ENCODE peak calls at places on chromosomes 4 and X, in eight cellular contexts. Z is A549, C is AG09309, G is Panc1, A is transverse colon, M is Peyer's patch, N is HL-60, L is MM.1S. P is an unnamed sample.

GRCh38 chr4:38424171-38424871 is 239.7 kb upstream of the KLF3 start:
- DNase-seq in Z (no peak), C (no peak), G (no peak), A (peak), M (peak), N (no peak), L (no peak), P (peak)

GRCh38 chr4:121376541-121376940 is 4.3 kb downstream of the QRFPR start:
- DNase-seq in Z (no peak), C (no peak), G (no peak), A (no peak), M (no peak), N (no peak), L (no peak), P (no peak)

GRCh38 chr4:154164931-154165839 is 326.4 kb downstream of the DCHS2 start:
- DNase-seq in Z (no peak), C (peak), G (peak), A (no peak), M (no peak), N (no peak), L (no peak), P (no peak)

GRCh38 chr4:136818811-136819210 is 713.5 kb downstream of the PCDH18 start:
- DNase-seq in Z (no peak), C (no peak), G (no peak), A (no peak), M (no peak), N (no peak), L (no peak), P (no peak)

GRCh38 chrX:118353081-118353850 is 7.4 kb downstream of the WDR44 start:
- DNase-seq in Z (no peak), C (no peak), G (no peak), A (no peak), M (no peak), N (no peak), L (no peak), P (no peak)

GRCh38 chr4:76585897-76586360 is 150.9 kb downstream of the SHROOM3 start:
- DNase-seq in Z (peak), C (no peak), G (no peak), A (peak), M (peak), N (no peak), L (peak), P (peak)

GRCh38 chrX:39740078-39740477 is 357.7 kb downstream of the BCOR start:
- DNase-seq in Z (no peak), C (no peak), G (no peak), A (no peak), M (no peak), N (no peak), L (no peak), P (no peak)

GRCh38 chr4:30696195-30696594 is 24.0 kb upstream of the PCDH7 start:
- DNase-seq in Z (no peak), C (no peak), G (no peak), A (no peak), M (no peak), N (no peak), L (no peak), P (no peak)

GRCh38 chr4:84597450-84597849 is 14.5 kb downstream of the CDS1 start:
- DNase-seq in Z (no peak), C (no peak), G (no peak), A (no peak), M (no peak), N (no peak), L (no peak), P (no peak)

GRCh38 chrX:49193542-49193964 is 6.4 kb downstream of the SYP start:
- DNase-seq in Z (no peak), C (no peak), G (no peak), A (no peak), M (no peak), N (no peak), L (no peak), P (no peak)

GRCh38 chr4:139815646-139816601 is 150.3 kb downstream of the MGST2 start:
- DNase-seq in Z (no peak), C (peak), G (no peak), A (peak), M (no peak), N (no peak), L (no peak), P (no peak)

GRCh38 chrX:13090261-13091110 is 46.1 kb upstream of the FAM9C start:
- DNase-seq in Z (no peak), C (no peak), G (no peak), A (no peak), M (no peak), N (peak), L (no peak), P (no peak)

GRCh38 chr4:7742807-7743158 is 196.9 kb downstream of the AFAP1 start:
- DNase-seq in Z (no peak), C (no peak), G (no peak), A (no peak), M (no peak), N (no peak), L (no peak), P (no peak)

GRCh38 chr4:90456891-90457290 is 329.7 kb downstream of the CCSER1 start:
- DNase-seq in Z (no peak), C (no peak), G (no peak), A (no peak), M (no peak), N (no peak), L (no peak), P (no peak)

GRCh38 chr4:41296995-41297394 is 40.3 kb downstream of the UCHL1 start:
- DNase-seq in Z (no peak), C (no peak), G (no peak), A (no peak), M (no peak), N (no peak), L (no peak), P (no peak)

DNA sequence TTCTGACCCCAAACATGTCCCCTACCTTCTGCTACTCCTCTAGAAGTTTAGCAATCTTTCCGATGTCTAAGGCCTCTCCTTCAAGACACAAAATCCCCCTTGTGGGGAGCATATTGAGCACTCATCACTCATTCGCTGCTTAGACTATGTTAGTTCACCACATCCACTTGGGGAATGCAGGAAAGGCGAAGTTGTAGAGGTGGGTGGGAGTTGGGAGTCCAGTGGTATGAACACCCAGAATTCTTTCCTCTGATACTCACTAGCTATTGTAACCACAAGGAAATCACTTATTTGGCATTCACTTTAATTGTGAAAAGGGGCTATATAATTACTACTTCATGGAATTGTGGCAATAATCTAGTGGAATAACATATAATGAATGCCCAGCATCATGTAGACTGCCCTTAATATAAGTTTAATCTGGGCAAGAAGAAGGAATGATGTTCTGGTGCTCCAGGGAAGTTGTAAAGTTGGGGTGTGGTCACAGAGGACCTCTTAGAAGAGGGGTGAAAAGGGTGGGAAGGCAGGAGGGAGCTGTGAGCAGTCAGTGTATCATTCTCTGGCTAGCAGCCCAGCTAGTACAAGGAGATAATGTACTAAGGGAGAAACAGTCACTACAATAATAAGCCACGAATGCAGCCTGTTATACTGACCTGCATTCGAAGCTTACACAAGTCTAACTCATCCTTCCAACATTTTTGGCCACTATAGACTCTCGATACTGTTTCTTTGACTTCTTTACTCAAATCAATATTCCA is 468.2 kb upstream of the DIPK2B start:
- DNase-seq in Z (no peak), C (peak), G (peak), A (no peak), M (no peak), N (no peak), L (no peak), P (no peak)
- H3K4me3 ChIP-seq in Z (no peak), C (no peak), G (no peak), A (no peak), M (no peak), N (no peak), L (no peak), P (no peak)

DNA sequence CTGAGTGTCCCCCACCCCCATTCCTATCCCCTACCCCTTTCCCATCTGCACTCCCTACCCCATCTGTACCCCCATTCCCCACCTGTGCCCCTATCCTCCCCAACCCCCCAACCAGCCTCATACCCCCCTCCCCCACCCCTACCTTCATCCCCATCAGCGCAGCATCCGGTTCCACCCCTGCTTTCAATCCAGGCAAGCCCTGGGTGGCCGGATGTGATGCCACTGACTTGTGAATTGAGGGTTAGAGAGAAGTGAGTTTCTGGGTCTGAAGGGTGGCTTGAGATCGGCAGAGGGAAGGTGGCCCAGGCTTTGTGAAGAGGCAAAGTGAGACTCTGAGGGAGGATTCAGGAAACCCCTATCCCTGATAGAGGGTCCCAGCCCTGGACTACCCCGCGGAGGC is 7.8 kb downstream of the MAGEA4 start:
- DNase-seq in Z (no peak), C (no peak), G (no peak), A (no peak), M (no peak), N (no peak), L (no peak), P (no peak)
- H3K4me3 ChIP-seq in Z (no peak), C (no peak), G (no peak), A (no peak), M (no peak), N (no peak), L (no peak), P (no peak)

DNA sequence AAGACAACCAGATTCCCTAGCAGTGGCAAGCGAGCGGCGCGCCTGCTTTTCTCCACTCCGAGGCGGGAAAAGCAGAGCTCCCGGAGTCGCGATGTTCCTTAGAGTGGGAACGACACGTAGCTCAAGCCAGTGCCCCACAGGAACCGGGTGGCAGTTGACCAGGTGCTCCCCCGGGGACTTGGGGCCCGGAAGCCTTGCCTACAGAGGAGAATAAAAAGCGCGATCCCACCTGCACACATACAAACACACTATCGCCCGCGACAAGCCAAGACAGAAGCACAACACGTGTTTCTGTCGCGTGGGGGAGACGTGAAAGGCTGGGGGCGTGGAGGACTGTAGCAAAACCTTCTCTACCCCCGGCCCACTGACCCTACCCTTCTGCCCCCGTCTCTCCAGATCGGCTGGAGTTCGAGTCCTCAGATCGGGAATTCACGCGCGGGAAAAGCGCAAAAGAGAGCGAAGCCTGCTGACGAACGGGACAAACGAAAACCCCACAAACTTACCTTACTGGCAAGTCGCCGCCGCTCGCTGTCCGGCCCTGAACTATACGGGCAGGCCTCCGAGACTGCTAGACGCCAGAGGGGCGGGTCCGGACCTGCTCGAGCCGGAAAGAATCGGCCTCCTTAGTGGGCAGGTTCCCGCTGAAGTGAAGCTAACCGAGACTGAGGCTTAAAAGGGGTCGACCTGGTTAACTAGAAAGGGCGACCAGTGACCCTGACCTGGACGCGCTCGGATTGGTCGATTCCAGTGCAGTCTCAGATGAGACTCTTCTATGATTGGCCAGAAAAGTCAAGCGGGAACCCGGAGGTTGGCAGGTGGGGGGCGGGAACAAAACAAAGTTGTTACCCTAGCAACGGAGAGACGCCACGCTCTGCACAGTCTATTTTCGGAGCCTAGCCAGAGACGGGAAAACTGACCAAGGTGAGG is at the start of the genes DNAAF6 and NUP62CL:
- DNase-seq in Z (peak), C (no peak), G (peak), A (peak), M (peak), N (peak), L (peak), P (peak)
- H3K4me3 ChIP-seq in Z (peak), C (peak), G (peak), A (peak), M (peak), N (peak), L (peak), P (peak)

GRCh38 chr4:3382251-3382650 is 59.5 kb upstream of the HGFAC start:
- DNase-seq in Z (no peak), C (no peak), G (no peak), A (no peak), M (no peak), N (no peak), L (no peak), P (no peak)

GRCh38 chr4:3385719-3386440 is 55.9 kb upstream of the HGFAC start:
- DNase-seq in Z (no peak), C (no peak), G (no peak), A (no peak), M (no peak), N (no peak), L (no peak), P (no peak)

GRCh38 chr4:3386486-3386885 is 55.3 kb upstream of the HGFAC start:
- DNase-seq in Z (no peak), C (no peak), G (no peak), A (no peak), M (no peak), N (no peak), L (no peak), P (no peak)

GRCh38 chr4:3384771-3385701 is 56.7 kb upstream of the HGFAC start:
- DNase-seq in Z (no peak), C (no peak), G (no peak), A (peak), M (peak), N (peak), L (no peak), P (no peak)

GRCh38 chr4:3384391-3384770 is 57.4 kb upstream of the HGFAC start:
- DNase-seq in Z (no peak), C (no peak), G (no peak), A (no peak), M (no peak), N (no peak), L (no peak), P (no peak)
- H3K4me3 ChIP-seq in Z (no peak), C (no peak), G (no peak), A (no peak), M (peak), N (no peak), L (no peak), P (no peak)

DNA sequence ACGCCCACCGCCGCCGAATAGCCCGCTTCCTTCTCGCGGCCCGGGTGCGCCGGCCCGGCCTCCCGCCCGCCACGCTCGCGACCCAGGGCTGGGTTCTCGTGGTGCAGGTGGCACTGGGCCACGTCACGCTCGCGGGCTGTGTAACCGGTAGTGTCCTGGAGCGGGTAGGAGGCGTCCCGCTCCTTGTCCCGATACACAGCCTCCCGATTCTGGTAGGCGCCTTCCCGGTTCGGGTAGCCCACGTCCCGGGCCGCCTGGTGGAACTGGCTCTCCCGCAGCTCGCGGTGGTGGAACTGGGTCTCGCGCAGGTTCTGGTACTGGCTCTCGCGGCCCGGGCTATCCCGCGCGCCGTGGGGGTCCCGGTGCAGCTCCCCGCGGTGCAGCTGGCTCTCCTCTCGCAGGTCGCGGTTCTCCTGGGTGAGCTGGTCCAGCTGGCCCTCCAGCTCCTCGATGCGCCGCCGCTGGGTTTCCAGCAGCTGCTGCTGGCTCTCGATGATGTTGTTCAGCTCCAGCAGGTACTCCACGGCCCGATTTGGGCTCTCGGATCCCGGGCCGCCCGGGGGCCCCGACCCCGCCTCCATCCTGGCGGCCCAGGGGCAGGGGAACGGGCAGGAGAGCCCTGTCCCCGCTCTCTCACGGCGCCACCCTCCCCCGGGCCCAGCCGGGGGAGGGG is 39.3 kb upstream of the IQSEC2 start:
- DNase-seq in Z (no peak), C (no peak), G (no peak), A (peak), M (no peak), N (no peak), L (no peak), P (no peak)
- H3K4me3 ChIP-seq in Z (peak), C (peak), G (peak), A (peak), M (peak), N (peak), L (peak), P (peak)

GRCh38 chr4:151946718-151947117 is 185.9 kb upstream of the GATB start:
- DNase-seq in Z (no peak), C (no peak), G (no peak), A (no peak), M (no peak), N (no peak), L (no peak), P (no peak)
- H3K4me3 ChIP-seq in Z (no peak), C (no peak), G (no peak), A (no peak), M (no peak), N (no peak), L (no peak), P (no peak)

DNA sequence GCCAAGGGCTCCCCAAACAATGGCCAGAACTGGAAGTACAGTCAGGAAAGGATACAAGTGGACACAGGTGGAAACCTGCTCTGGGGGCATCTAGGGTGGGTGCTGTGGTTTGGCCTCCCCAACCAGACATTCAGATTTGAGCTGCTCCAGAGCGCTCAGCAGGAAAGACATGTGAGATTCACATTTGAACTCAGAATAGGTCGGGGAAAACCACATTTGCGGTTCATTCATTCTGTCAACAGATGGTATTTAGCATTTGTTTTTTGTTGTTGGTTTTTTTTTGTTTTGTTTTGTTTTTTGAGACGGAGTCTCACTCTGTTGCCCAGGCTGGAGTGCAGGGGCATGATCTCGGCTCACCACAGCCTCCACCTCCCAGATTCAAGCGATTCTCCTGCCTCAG is 44.0 kb downstream of the STEEP1 start:
- DNase-seq in Z (no peak), C (no peak), G (no peak), A (no peak), M (no peak), N (no peak), L (peak), P (no peak)
- H3K4me3 ChIP-seq in Z (no peak), C (no peak), G (no peak), A (no peak), M (no peak), N (no peak), L (no peak), P (no peak)

DNA sequence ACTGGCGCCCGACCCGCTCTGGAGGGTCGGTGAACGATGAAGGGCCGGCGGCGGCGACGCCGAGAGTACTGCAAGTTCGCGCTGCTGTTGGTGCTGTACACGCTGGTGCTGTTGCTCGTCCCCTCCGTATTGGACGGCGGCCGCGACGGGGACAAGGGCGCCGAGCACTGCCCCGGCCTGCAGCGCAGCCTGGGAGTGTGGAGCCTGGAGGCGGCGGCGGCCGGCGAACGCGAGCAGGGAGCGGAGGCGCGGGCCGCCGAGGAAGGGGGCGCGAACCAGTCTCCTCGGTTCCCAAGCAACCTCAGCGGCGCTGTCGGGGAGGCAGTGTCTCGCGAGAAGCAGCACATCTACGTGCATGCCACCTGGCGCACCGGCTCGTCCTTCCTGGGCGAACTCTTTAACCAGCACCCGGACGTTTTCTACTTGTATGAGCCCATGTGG is 351 bp downstream of the CHST7 start:
- DNase-seq in Z (peak), C (no peak), G (no peak), A (peak), M (peak), N (peak), L (peak), P (no peak)
- H3K4me3 ChIP-seq in Z (peak), C (peak), G (peak), A (peak), M (peak), N (peak), L (peak), P (peak)

DNA sequence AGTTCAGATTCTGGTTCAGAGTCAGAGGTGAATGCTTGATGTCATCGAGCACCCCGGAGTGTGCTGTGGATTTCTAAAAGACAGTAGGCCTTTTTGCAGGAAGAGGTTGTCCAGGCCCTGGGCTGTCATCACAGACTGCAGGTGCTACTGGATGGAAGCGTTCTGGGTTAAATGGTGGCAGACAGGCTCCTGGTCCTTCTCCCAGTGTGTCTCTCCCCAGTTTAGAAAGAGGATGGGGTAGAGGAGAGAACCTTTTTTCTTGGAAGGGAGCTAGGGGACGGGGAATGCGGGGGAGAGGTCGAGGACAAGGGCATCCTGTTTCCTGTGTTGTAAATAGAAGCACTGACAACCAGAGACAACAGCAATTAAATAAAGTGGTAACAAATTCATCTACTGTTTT is 102.3 kb upstream of the NUDT6 start:
- DNase-seq in Z (no peak), C (no peak), G (no peak), A (no peak), M (no peak), N (no peak), L (no peak), P (no peak)
- H3K4me3 ChIP-seq in Z (no peak), C (no peak), G (no peak), A (no peak), M (no peak), N (no peak), L (no peak), P (no peak)